ENCODE peak calls at places on chromosomes 13 and 19, in five cellular contexts. Y is LHCN-M2; I is pulmonary artery endothelial cell; M is effector memory CD8-positive, alpha-beta T cell; K is naive B cell. D is an unnamed sample.

GRCh38 chr13:105207586-105208293 is 1327.7 kb downstream of the EFNB2 start:
- DNase-seq in M (no peak), Y (peak; percentile 20), K (no peak), I (no peak), D (no peak)

GRCh38 chr19:46435009-46435408 is 6.3 kb upstream of the PNMA8C start:
- DNase-seq in M (no peak), I (no peak), Y (no peak), K (no peak), D (no peak)

GRCh38 chr13:44108345-44108858 is 228.7 kb downstream of the LACC1 start:
- DNase-seq in K (no peak), I (no peak), M (no peak), Y (no peak), D (no peak)

GRCh38 chr19:52585604-52586003 is 15.5 kb downstream of the ZNF701 start:
- DNase-seq in K (no peak), Y (no peak), M (no peak), I (no peak), D (no peak)

GRCh38 chr13:37695200-37695599 is 96.6 kb upstream of the POSTN start:
- DNase-seq in K (no peak), Y (no peak), I (no peak), M (no peak), D (no peak)

GRCh38 chr19:29001006-29001921 is 211.7 kb downstream of the UQCRFS1 start:
- DNase-seq in Y (no peak), M (no peak), K (no peak), I (no peak), D (no peak)

GRCh38 chr13:74134226-74134776 is at the start of gene KLF12:
- DNase-seq in M (peak; percentile 91), K (peak; percentile 96), Y (peak; percentile 96), I (peak; percentile 64), D (no peak)

GRCh38 chr13:60617863-60618733 is 221.1 kb downstream of the TDRD3 start:
- DNase-seq in K (no peak), I (no peak), Y (peak; percentile 23), M (no peak), D (peak; percentile 24)

GRCh38 chr19:53768401-53768800 is 55.7 kb downstream of the NLRP12 start:
- DNase-seq in Y (no peak), K (no peak), I (no peak), M (no peak), D (no peak)

GRCh38 chr19:805161-805561 is 7.9 kb downstream of the PTBP1 start:
- DNase-seq in I (no peak), K (no peak), Y (no peak), M (no peak), D (no peak)

GRCh38 chr13:24661713-24662112 is 18.5 kb upstream of the ATP12A start:
- DNase-seq in I (no peak), Y (peak; percentile 14), K (no peak), M (no peak), D (no peak)

GRCh38 chr19:48959341-48960239 is 4.9 kb downstream of the BAX start:
- DNase-seq in M (no peak), I (no peak), Y (no peak), K (no peak), D (no peak)

GRCh38 chr13:68745517-68745916 is 1362.1 kb upstream of the ATXN8OS start:
- DNase-seq in K (no peak), Y (no peak), M (no peak), I (no peak), D (no peak)

GRCh38 chr19:32519023-32519422 is 62.0 kb upstream of the PDCD5 start:
- DNase-seq in I (no peak), M (peak; percentile 3), Y (peak; percentile 33), K (no peak), D (no peak)

GRCh38 chr13:27097691-27098090 is 73.9 kb downstream of the USP12 start:
- DNase-seq in I (no peak), M (no peak), Y (no peak), K (no peak), D (no peak)

GRCh38 chr13:107205318-107206112 is 637.6 kb upstream of the ARGLU1 start:
- DNase-seq in Y (peak; percentile 30), I (peak; percentile 49), K (peak; percentile 19), M (no peak), D (no peak)

GRCh38 chr19:1261863-1262686 is 7.1 kb upstream of the CIRBP start:
- DNase-seq in I (no peak), K (no peak), Y (peak; percentile 41), M (peak; percentile 52), D (no peak)

GRCh38 chr13:65789815-65790214 is 1440.3 kb downstream of the PCDH9 start:
- DNase-seq in Y (peak; percentile 69), I (no peak), K (no peak), M (no peak), D (no peak)

GRCh38 chr13:31050486-31051400 is 111.0 kb downstream of the HSPH1 start:
- DNase-seq in Y (peak; percentile 32), M (no peak), I (no peak), K (no peak), D (no peak)

GRCh38 chr19:13990085-13990484 is 16.0 kb downstream of the RFX1 start:
- DNase-seq in K (no peak), M (no peak), I (no peak), Y (no peak), D (no peak)

GRCh38 chr19:19554074-19555023 is 16.3 kb downstream of the CILP2 start:
- DNase-seq in Y (no peak), I (no peak), M (peak; percentile 39), K (no peak), D (no peak)

GRCh38 chr19:13400296-13400695 is 106.0 kb downstream of the CACNA1A start:
- DNase-seq in M (no peak), K (no peak), Y (peak; percentile 11), I (no peak), D (no peak)

GRCh38 chr13:36323951-36324566 is 22.1 kb downstream of the SPART start:
- DNase-seq in M (no peak), Y (peak; percentile 77), K (no peak), I (no peak), D (no peak)

GRCh38 chr13:41544824-41545707 is 87.7 kb downstream of the RGCC start:
- DNase-seq in K (no peak), I (no peak), Y (peak; percentile 59), M (no peak), D (no peak)

GRCh38 chr13:33524086-33524485 is 238.5 kb upstream of the STARD13 start:
- DNase-seq in K (no peak), Y (peak; percentile 87), M (no peak), I (peak; percentile 13), D (no peak)

GRCh38 chr19:8209111-8209964 is at the start of gene CERS4:
- DNase-seq in K (peak; percentile 90), Y (no peak), M (peak; percentile 87), I (no peak), D (no peak)

GRCh38 chr13:45630791-45631190 is 15.3 kb upstream of the ERICH6B start:
- DNase-seq in Y (peak; percentile 11), M (no peak), I (no peak), K (no peak), D (no peak)

GRCh38 chr13:42836930-42837329 is 55.5 kb downstream of the FAM216B start:
- DNase-seq in Y (peak; percentile 63), M (no peak), I (no peak), K (no peak), D (no peak)

GRCh38 chr13:76129305-76130040 is 493.3 kb downstream of the LMO7 start:
- DNase-seq in K (no peak), I (no peak), M (no peak), Y (no peak), D (no peak)

GRCh38 chr13:93079294-93079693 is 147.3 kb upstream of the GPC6 start:
- DNase-seq in K (no peak), M (no peak), Y (peak; percentile 25), I (no peak), D (no peak)

GRCh38 chr19:49858591-49858985 is 7.6 kb downstream of the PTOV1 start:
- DNase-seq in I (no peak), Y (peak; percentile 70), K (no peak), M (no peak), D (no peak)

GRCh38 chr13:44930907-44931676 is 58.2 kb downstream of the NUFIP1 start:
- DNase-seq in I (no peak), M (no peak), K (no peak), Y (peak; percentile 49), D (no peak)

GRCh38 chr13:41050041-41050440 is 11.3 kb upstream of the WBP4 start:
- DNase-seq in Y (no peak), I (no peak), K (no peak), M (no peak), D (no peak)

GRCh38 chr19:10258080-10258710 is 6.2 kb downstream of the MRPL4 start:
- DNase-seq in K (no peak), Y (no peak), M (no peak), I (no peak), D (no peak)

GRCh38 chr13:47598340-47598911 is 402.6 kb downstream of the SUCLA2 start:
- DNase-seq in K (no peak), Y (no peak), M (no peak), I (no peak), D (no peak)

GRCh38 chr13:22091971-22092300 is 421.1 kb downstream of the FGF9 start:
- DNase-seq in M (no peak), K (no peak), I (no peak), Y (no peak), D (no peak)